ENCODE peak calls at places on chromosomes 4 and X, in four cellular contexts. R, H, Q and K are unnamed samples.

GRCh38 chr4:139625487-139625886 is 40.1 kb upstream of the MGST2 start:
- DNase-seq in R (no peak), H (no peak), Q (no peak), K (no peak)

GRCh38 chr4:8343051-8343966 is 73.8 kb downstream of the HTRA3 start:
- DNase-seq in R (no peak), H (peak), Q (no peak), K (no peak)

GRCh38 chr4:39664828-39665731 is 26.4 kb upstream of the SMIM14 start:
- DNase-seq in Q (no peak), R (no peak), H (no peak), K (peak)

GRCh38 chr4:53015681-53016080 is 153.6 kb downstream of the RASL11B start:
- DNase-seq in Q (no peak), H (peak), R (no peak), K (peak)

GRCh38 chr4:5416637-5417036 is 291.7 kb downstream of the EVC2 start:
- DNase-seq in Q (no peak), R (no peak), H (no peak), K (no peak)

GRCh38 chrX:96655947-96656623 is 28.6 kb upstream of the DIAPH2 start:
- DNase-seq in R (no peak), Q (no peak), H (peak), K (no peak)

GRCh38 chr4:159229164-159229563 is 126.3 kb downstream of the RAPGEF2 start:
- DNase-seq in R (no peak), H (no peak), Q (no peak), K (peak)

GRCh38 chr4:148261861-148262260 is 180.4 kb downstream of the NR3C2 start:
- DNase-seq in H (no peak), R (no peak), Q (no peak), K (no peak)

GRCh38 chrX:373641-374471 is 12.9 kb downstream of the PPP2R3B start:
- DNase-seq in R (no peak), H (no peak), Q (no peak), K (no peak)

GRCh38 chr4:143641406-143641805 is 59.1 kb downstream of the FREM3 start:
- DNase-seq in R (no peak), H (no peak), Q (no peak), K (no peak)

GRCh38 chrX:103400931-103401330 is 24.6 kb downstream of the BEX3 start:
- DNase-seq in H (no peak), R (no peak), Q (no peak), K (no peak)

GRCh38 chr4:6941796-6942195 is 32.2 kb downstream of the TBC1D14 start:
- DNase-seq in Q (no peak), H (no peak), R (no peak), K (no peak)

GRCh38 chrX:8306296-8306975 is 135.4 kb upstream of the VCX2 start:
- DNase-seq in H (no peak), Q (no peak), R (no peak), K (no peak)

GRCh38 chr4:73585345-73585744 is 34.9 kb downstream of the RASSF6 start:
- DNase-seq in H (no peak), Q (no peak), R (no peak), K (no peak)

GRCh38 chr4:34516524-34516923 is 1727.8 kb downstream of the ARAP2 start:
- DNase-seq in R (no peak), H (no peak), Q (no peak), K (no peak)

GRCh38 chrX:118495958-118496762 is 545 bp downstream of the DOCK11 start:
- DNase-seq in R (no peak), H (peak), Q (peak), K (no peak)

GRCh38 chrX:46366597-46367207 is 178.5 kb downstream of the ZNF674 start:
- DNase-seq in Q (no peak), R (no peak), H (no peak), K (no peak)

GRCh38 chr4:40265910-40266274 is 69.1 kb downstream of the RHOH start:
- DNase-seq in H (no peak), R (no peak), Q (no peak), K (no peak)

GRCh38 chr4:15920723-15921591 is 17.6 kb downstream of the FGFBP1 start:
- DNase-seq in H (peak), Q (no peak), R (peak), K (peak)

GRCh38 chr4:13178621-13179020 is 305.5 kb downstream of the RAB28 start:
- DNase-seq in H (no peak), R (no peak), Q (no peak), K (no peak)

GRCh38 chrX:75273483-75273882 is 402 bp upstream of the UPRT start:
- DNase-seq in H (no peak), Q (no peak), R (no peak), K (peak)

GRCh38 chr4:4256799-4257198 is 8.8 kb upstream of the TMEM128 start:
- DNase-seq in R (no peak), Q (no peak), H (no peak), K (no peak)

GRCh38 chr4:18421519-18421918 is 400.0 kb upstream of the LCORL start:
- DNase-seq in H (no peak), Q (no peak), R (no peak), K (no peak)
- TF ChIP-seq CTCF in H (no peak), Q (no peak), R (no peak), K (no peak)

GRCh38 chr4:151766691-151767090 is 5.9 kb upstream of the GATB start:
- DNase-seq in H (peak), Q (no peak), R (no peak), K (no peak)
- TF ChIP-seq CTCF in H (peak), Q (no peak), R (no peak), K (peak)

GRCh38 chr4:111847256-111848108 is 297.8 kb upstream of the FAM241A start:
- DNase-seq in H (no peak), R (no peak), Q (no peak), K (no peak)
- TF ChIP-seq CTCF in H (no peak), R (no peak), Q (no peak), K (peak)

DNA sequence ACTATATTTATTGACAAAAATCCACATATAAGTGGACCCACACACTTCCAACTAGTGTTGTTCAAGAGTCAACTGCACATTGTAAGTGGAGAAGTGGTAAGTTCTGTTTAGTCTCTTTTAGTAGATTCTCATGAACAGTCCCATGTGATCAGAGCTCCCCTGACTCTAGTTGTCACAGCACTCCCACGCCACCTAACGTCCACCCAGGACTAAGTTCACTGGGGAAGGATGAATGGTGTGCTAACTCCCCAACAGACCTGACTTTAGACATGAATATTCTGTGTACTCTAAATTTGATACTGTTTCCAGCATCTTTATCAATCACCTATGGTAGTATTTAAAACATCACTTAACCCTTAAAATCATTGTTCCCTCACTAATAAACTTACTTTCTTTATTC is 59.8 kb downstream of the PACRGL start:
- DNase-seq in Q (no peak), H (no peak), R (no peak), K (no peak)
- TF ChIP-seq CTCF in Q (no peak), H (no peak), R (no peak), K (peak)

GRCh38 chr4:145066063-145066501 is 31.9 kb downstream of the ANAPC10 start:
- DNase-seq in H (no peak), Q (no peak), R (no peak), K (no peak)

GRCh38 chr4:145058256-145058655 is 39.7 kb downstream of the ANAPC10 start:
- DNase-seq in Q (no peak), R (no peak), H (no peak), K (no peak)

GRCh38 chr4:145055533-145056257 is 42.3 kb downstream of the ANAPC10 start:
- DNase-seq in H (no peak), Q (no peak), R (no peak), K (no peak)

GRCh38 chr4:145056325-145057130 is 41.5 kb downstream of the ANAPC10 start:
- DNase-seq in R (no peak), H (no peak), Q (no peak), K (no peak)

DNA sequence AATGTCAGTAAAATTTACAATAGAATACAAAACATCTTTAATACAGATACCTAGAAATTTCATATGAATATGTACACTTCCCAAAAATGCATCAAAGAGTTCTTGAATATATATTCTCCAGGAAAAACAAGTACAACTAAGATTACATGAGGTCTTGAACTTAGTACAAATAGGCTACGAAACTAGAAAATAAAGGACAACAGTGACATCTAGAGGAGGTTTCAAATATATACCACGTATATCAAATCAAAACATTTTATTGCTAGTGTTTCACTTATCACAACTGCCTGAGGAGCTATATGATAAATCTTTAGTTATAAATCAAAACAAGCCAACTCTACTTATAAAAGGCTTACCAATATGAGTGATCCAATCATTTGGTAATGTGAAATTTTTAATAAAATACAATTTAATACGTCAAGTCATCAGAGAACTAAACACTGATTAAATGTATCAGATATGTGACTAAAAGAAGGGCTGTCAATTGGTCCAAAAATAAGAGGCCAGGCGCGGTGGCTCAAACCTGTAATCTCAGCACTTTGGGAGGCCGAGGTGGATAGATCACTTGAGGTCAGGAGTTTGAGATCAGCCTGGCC is 36.6 kb downstream of the ANAPC10 start:
- DNase-seq in H (no peak), Q (no peak), R (no peak), K (no peak)
- TF ChIP-seq CTCF in H (peak), Q (peak), R (no peak), K (no peak)

DNA sequence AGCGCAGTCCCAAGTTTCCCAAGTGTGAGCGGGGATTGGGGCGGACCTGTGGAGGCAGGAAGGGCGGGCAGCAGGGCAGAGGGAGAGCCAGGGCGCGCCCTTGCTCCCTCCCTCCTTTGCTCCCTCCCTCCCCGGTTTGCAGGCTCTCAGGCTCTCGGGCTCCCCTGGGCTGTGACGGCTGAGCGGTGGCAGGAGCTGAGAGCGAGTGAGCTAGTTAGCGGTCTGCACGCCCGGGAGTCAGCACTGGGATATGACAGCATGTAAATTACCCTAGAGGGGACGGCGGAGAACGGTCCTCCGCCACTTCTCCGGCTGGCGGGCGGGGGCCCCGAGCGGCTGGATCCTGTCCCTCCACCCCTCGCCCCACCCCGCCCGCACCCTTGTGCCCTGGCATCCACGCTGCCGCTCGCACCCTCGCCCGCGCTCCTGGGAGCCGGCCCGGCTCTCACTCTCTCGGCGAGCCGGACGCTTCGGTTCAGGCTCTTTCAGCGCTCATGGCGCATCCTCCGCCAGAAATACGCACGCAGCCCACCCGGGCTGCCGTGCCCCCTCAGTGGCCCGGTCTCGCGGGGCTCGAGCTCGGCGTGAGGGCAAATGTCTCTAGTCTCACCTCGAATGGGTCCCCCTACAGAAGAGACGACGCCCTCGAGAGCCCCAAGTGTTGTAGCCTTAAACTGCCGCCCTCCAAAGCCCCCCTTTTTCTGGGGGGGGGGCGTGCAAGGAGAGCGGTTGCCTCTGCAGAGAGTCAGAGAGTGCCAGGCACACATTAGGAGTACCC is at the start of gene TSC22D3:
- DNase-seq in R (no peak), H (peak), Q (peak), K (peak)
- TF ChIP-seq CTCF in R (no peak), H (no peak), Q (no peak), K (peak)

DNA sequence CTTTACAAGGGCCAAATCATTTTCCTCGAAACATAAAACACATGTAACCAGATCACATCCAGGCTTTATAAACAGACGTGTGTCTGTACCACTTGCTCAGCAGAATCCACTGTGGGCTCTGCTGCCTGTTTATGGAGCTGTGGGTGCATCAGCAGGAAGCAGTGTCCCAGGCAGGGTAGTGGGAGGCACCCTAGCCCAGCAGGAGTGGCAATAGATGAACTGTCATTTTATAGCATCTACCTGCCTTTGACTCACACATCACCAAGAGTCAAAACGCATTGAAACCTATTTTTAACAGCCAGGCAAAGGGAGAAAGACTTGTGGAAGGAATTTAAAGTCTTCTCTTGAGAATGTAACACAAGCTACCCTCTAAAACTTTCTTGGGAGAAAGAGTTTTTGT is 169.1 kb upstream of the TENM3 start:
- DNase-seq in Q (no peak), R (no peak), H (no peak), K (no peak)
- TF ChIP-seq CTCF in Q (no peak), R (no peak), H (no peak), K (no peak)